ENCODE peak calls at places on chromosomes 16 and 17, in six cellular contexts. M is Calu3, D is activated B cell treated with CpG ODN at 0.5 μM for 24 hours, F is mesothelial cell of epicardium, B is fibroblast of the aortic adventitia, G is SK-N-SH. O is an unnamed sample.
A peak's percentile ranks its signal among the peaks of the same experiment; 100 is the strongest.

GRCh38 chr17:14428640-14429029 is 127.8 kb downstream of the HS3ST3B1 start:
- DNase-seq in M (no peak), D (no peak), F (no peak), B (no peak), G (no peak), O (no peak)

GRCh38 chr17:64507418-64507766 is 615 bp downstream of the CEP95 start:
- DNase-seq in M (peak; percentile 8), D (no peak), F (no peak), B (peak; percentile 76), G (peak; percentile 62), O (no peak)

GRCh38 chr16:87046235-87046634 is 271.0 kb downstream of the C16orf95 start:
- DNase-seq in M (no peak), D (no peak), F (no peak), B (no peak), G (no peak), O (no peak)

GRCh38 chr17:50123649-50124349 is 6.2 kb downstream of the SAMD14 start:
- DNase-seq in M (no peak), D (no peak), F (no peak), B (no peak), G (peak; percentile 61), O (peak; percentile 74)

GRCh38 chr17:67052720-67053437 is 8.5 kb downstream of the CACNG1 start:
- DNase-seq in M (no peak), D (no peak), F (no peak), B (no peak), G (no peak), O (no peak)

GRCh38 chr17:58313815-58314705 is 14.5 kb downstream of the TSPOAP1 start:
- DNase-seq in M (no peak), D (no peak), F (no peak), B (no peak), G (peak; percentile 27), O (peak; percentile 2)

GRCh38 chr17:12765544-12765943 is 23.8 kb upstream of the ARHGAP44 start:
- DNase-seq in M (peak; percentile 16), D (no peak), F (no peak), B (peak; percentile 71), G (no peak), O (no peak)

GRCh38 chr17:43327834-43328420 is 70.9 kb upstream of the ARL4D start:
- DNase-seq in M (no peak), D (no peak), F (no peak), B (no peak), G (no peak), O (no peak)

GRCh38 chr17:56185491-56185890 is 32.2 kb downstream of the ANKFN1 start:
- DNase-seq in M (no peak), D (no peak), F (no peak), B (peak; percentile 86), G (no peak), O (no peak)

GRCh38 chr16:30958164-30959083 is 870 bp downstream of the SETD1A start:
- DNase-seq in M (peak; percentile 76), D (no peak), F (no peak), B (peak; percentile 48), G (peak; percentile 93), O (peak; percentile 77)
- TF ChIP-seq CTCF in M (no peak), D (no peak), F (no peak), B (no peak), G (no peak), O (no peak)

DNA sequence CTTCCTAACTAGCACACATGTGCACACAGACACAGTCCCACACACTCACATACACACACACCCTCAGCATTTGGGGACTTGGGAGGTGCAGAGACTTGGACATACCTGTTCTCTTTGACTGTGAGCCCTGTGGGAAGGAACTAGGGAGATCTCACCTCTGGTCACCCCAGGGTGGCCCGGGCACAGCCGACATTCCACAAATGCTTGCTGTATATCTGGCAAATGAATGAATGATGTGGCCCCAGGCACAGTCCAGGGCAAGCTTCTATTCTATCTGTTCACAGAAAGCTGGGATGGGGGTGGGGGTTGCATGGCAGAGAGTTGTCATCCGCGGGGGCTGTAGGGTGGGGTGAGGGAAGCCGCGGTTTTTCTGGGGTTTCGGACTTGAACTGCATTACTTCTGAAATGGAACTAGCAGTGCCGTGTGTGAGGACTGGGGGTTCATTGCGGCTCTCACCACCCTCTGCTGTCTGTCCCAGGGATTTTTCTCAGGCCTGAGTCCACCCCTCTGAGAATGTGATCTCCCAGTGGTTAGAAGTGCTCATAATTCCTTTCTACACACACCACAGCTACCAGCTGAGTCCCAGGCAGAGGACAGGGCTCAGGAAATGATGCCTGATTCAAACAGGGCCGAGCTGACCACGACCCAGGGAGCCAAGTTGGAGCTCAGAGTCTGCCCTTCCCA is 3.3 kb upstream of the RIPOR1 start:
- DNase-seq in M (no peak), D (no peak), F (no peak), B (no peak), G (no peak), O (no peak)
- TF ChIP-seq CTCF in M (no peak), D (no peak), F (no peak), B (peak; percentile 38), G (no peak), O (no peak)

DNA sequence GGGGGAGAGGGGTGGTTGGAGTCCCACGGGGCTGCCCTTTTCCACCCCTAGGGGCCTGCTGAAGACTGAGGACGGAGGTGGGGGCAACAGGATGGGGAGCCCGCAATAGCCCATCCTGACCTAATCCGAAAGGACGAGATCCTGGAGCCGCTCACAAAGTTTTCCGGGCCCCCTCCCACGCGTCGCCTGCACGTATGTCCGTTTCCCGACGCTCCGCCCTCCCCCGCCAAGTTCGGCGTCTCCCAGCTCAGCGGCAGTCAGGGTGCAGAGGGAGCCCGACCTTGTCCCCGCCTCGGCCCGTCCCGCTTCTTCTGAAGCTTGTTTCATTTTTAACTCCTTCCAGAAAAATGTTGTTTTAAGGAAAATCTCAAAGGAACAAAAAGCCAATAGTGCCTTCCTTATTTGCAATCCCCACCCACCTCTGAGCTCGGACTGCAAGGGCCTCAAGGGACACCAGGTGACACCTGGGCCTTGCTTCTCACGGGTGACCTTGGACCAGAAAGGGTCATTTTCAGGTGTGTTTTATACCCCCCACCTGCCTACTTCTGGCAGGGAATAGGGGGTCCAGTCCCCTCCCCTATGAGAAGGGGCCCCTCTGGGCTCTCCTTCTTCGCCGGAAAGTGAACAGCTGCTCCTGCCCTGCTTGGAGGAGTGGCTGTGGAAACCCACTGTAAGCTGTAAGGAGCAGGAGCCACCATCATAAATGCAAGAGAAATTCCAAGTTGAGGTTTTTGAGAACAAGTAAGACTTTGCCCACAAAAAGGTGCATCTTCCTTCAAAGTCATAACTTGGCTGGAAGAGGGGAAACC is 3.4 kb upstream of the ZNF423 start:
- DNase-seq in M (no peak), D (no peak), F (no peak), B (peak; percentile 9), G (no peak), O (peak; percentile 45)
- TF ChIP-seq CTCF in M (no peak), D (no peak), F (no peak), B (no peak), G (no peak), O (no peak)

GRCh38 chr16:17836868-17837602 is 366.3 kb upstream of the XYLT1 start:
- DNase-seq in M (no peak), D (no peak), F (no peak), B (peak; percentile 96), G (no peak), O (no peak)
- TF ChIP-seq CTCF in M (no peak), D (no peak), F (no peak), B (no peak), G (no peak), O (no peak)

DNA sequence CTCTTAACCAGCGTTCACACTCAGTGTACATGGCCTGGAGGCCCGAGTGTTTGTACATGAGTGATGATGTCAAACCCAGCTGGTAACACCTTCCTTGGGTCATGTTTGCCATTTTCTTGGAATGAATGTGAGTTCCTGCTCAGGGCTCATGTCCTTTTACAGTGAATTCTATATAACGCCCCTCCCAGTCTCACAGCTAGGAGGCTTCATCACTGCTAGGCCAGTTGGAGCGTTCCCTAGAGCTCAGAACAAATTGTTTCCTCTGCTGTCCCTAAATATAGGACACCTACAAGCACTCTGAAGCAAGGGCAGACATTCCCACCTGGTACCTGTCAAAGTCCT is 5.5 kb downstream of the TIMM22 start:
- DNase-seq in M (no peak), D (no peak), F (no peak), B (peak; percentile 60), G (no peak), O (no peak)
- TF ChIP-seq CTCF in M (no peak), D (no peak), F (no peak), B (peak; percentile 23), G (no peak), O (no peak)

GRCh38 chr17:1484586-1485310 is 7.7 kb downstream of the MYO1C start:
- DNase-seq in M (peak; percentile 41), D (peak; percentile 82), F (peak; percentile 58), B (peak; percentile 38), G (peak; percentile 74), O (peak; percentile 35)
- TF ChIP-seq CTCF in M (no peak), D (no peak), F (peak; percentile 59), B (no peak), G (no peak), O (peak; percentile 50)

GRCh38 chr17:63431939-63432804 is 13.9 kb downstream of the CYB561 start:
- DNase-seq in M (no peak), D (no peak), F (no peak), B (peak; percentile 86), G (peak; percentile 92), O (peak; percentile 70)
- TF ChIP-seq CTCF in M (no peak), D (no peak), F (no peak), B (no peak), G (no peak), O (no peak)

DNA sequence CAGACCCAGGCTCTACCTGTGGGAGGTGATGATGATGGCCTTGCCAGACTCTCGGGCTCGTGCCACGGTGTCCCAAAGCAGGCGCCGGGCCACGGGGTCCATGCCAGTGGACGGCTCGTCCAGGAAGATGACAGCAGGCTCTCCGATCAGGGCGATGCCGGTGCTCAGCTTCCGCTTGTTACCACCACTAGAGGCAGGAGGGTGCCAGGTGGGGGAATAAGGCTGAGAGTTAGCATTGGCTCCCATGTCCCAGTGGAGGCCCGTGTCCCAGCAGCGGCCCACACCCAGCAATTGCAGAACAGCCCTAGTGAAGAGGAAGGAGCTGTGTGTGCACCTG is 10.3 kb upstream of the RNPS1 start:
- DNase-seq in M (no peak), D (no peak), F (no peak), B (no peak), G (no peak), O (no peak)
- TF ChIP-seq CTCF in M (no peak), D (no peak), F (no peak), B (no peak), G (no peak), O (no peak)

DNA sequence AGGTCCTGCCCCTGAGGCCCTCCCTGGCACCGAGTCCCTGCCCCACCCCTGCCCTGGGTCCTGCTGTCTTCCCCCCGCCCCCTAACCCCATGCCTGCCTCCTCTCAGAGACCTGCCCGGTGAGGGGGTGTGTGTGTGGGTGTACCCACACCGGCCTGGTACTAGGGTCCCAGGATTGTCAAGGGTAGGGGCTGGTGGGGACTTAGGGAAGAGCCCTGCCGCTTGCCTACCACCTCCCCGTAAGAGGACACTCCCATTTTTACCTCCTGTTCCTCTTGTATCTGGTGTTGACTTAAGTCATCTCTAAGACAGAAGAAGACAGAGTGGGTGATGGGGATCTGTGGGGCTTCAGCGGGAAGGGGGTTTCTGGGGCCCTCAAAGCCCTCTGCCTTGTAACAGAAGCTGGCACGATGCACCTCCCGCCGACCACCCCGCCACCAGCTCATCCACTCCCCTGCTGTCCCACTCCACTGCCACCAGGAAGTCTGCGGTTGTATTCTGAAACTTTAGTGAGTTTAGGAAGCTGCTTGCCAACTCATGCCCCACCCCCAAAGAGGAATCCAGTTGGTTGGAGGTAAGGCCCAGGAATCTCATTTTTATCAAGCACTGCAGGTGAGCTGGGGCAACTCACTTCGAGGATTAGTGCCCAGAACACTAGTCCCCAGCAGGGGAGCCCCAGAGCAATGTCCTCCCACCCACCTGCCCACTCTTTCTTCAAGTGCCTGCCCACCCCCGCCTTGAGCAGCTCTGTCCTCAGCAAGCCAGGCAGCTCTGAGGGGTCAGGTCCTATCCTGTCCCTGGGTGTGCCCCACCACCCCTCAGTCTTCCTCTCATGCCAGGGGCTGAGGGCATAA is 5.6 kb downstream of the SPATA32 start:
- DNase-seq in M (peak; percentile 43), D (no peak), F (no peak), B (no peak), G (no peak), O (no peak)
- TF ChIP-seq CTCF in M (no peak), D (no peak), F (no peak), B (peak; percentile 9), G (no peak), O (no peak)

O was measured in glutamatergic neuron.